ENCODE peak calls at places on chromosomes 5 and 9, in seven cellular contexts. One of them, this sample, is unnamed.

GRCh38 chr5:169153405-169153804 is 147.5 kb downstream of the SLIT3 start:
- DNase-seq in CD14-positive monocyte: no peak
- DNase-seq in HL-60: no peak
- DNase-seq in sigmoid colon: peak; percentile 79
- DNase-seq in epithelial cell of esophagus: no peak
- DNase-seq in CD8-positive, alpha-beta T cell: no peak
- DNase-seq in body of pancreas: no peak
- DNase-seq in this sample: no peak

GRCh38 chr5:95673076-95673475 is 9.7 kb downstream of the SPATA9 start:
- DNase-seq in sigmoid colon: peak; percentile 66
- DNase-seq in HL-60: no peak
- DNase-seq in CD8-positive, alpha-beta T cell: no peak
- DNase-seq in epithelial cell of esophagus: no peak
- DNase-seq in body of pancreas: no peak
- DNase-seq in CD14-positive monocyte: no peak
- DNase-seq in this sample: no peak

GRCh38 chr9:115127191-115127817 is 9.3 kb upstream of the TNC start:
- DNase-seq in CD14-positive monocyte: no peak
- DNase-seq in epithelial cell of esophagus: peak; percentile 91
- DNase-seq in CD8-positive, alpha-beta T cell: no peak
- DNase-seq in sigmoid colon: no peak
- DNase-seq in HL-60: no peak
- DNase-seq in body of pancreas: no peak
- DNase-seq in this sample: no peak

GRCh38 chr5:115949096-115949495 is 13.2 kb upstream of the LVRN start:
- DNase-seq in CD8-positive, alpha-beta T cell: no peak
- DNase-seq in HL-60: no peak
- DNase-seq in sigmoid colon: no peak
- DNase-seq in body of pancreas: no peak
- DNase-seq in epithelial cell of esophagus: peak; percentile 30
- DNase-seq in CD14-positive monocyte: no peak
- DNase-seq in this sample: no peak

GRCh38 chr5:154329519-154329918 is 116.3 kb upstream of the SAP30L start:
- DNase-seq in epithelial cell of esophagus: no peak
- DNase-seq in HL-60: no peak
- DNase-seq in CD8-positive, alpha-beta T cell: no peak
- DNase-seq in CD14-positive monocyte: no peak
- DNase-seq in body of pancreas: no peak
- DNase-seq in sigmoid colon: no peak
- DNase-seq in this sample: no peak

GRCh38 chr5:40367260-40367659 is 312.5 kb upstream of the PTGER4 start:
- DNase-seq in HL-60: no peak
- DNase-seq in epithelial cell of esophagus: no peak
- DNase-seq in sigmoid colon: no peak
- DNase-seq in CD8-positive, alpha-beta T cell: no peak
- DNase-seq in body of pancreas: no peak
- DNase-seq in CD14-positive monocyte: no peak
- DNase-seq in this sample: no peak

GRCh38 chr9:33785914-33786313 is 9.4 kb upstream of the PRSS3 start:
- DNase-seq in epithelial cell of esophagus: no peak
- DNase-seq in CD8-positive, alpha-beta T cell: no peak
- DNase-seq in HL-60: no peak
- DNase-seq in body of pancreas: peak; percentile 65
- DNase-seq in CD14-positive monocyte: no peak
- DNase-seq in sigmoid colon: no peak
- DNase-seq in this sample: no peak

GRCh38 chr9:17081351-17081750 is 53.5 kb upstream of the CNTLN start:
- DNase-seq in CD14-positive monocyte: no peak
- DNase-seq in HL-60: no peak
- DNase-seq in body of pancreas: no peak
- DNase-seq in sigmoid colon: no peak
- DNase-seq in epithelial cell of esophagus: no peak
- DNase-seq in CD8-positive, alpha-beta T cell: no peak
- DNase-seq in this sample: no peak

GRCh38 chr9:21668504-21668903 is 133.9 kb upstream of the MTAP start:
- DNase-seq in HL-60: no peak
- DNase-seq in CD8-positive, alpha-beta T cell: no peak
- DNase-seq in sigmoid colon: no peak
- DNase-seq in body of pancreas: no peak
- DNase-seq in epithelial cell of esophagus: no peak
- DNase-seq in CD14-positive monocyte: no peak
- DNase-seq in this sample: no peak

GRCh38 chr5:172469697-172470096 is 15.4 kb upstream of the SH3PXD2B start:
- DNase-seq in sigmoid colon: peak; percentile 58
- DNase-seq in CD14-positive monocyte: no peak
- DNase-seq in epithelial cell of esophagus: no peak
- DNase-seq in CD8-positive, alpha-beta T cell: no peak
- DNase-seq in HL-60: no peak
- DNase-seq in body of pancreas: no peak
- DNase-seq in this sample: no peak

GRCh38 chr5:119400248-119400647 is 44.4 kb downstream of the TNFAIP8 start:
- DNase-seq in sigmoid colon: no peak
- DNase-seq in epithelial cell of esophagus: peak; percentile 82
- DNase-seq in body of pancreas: no peak
- DNase-seq in CD8-positive, alpha-beta T cell: no peak
- DNase-seq in HL-60: no peak
- DNase-seq in CD14-positive monocyte: no peak
- DNase-seq in this sample: no peak

GRCh38 chr5:116766470-116766947 is 191.9 kb upstream of the SEMA6A start:
- DNase-seq in body of pancreas: no peak
- DNase-seq in epithelial cell of esophagus: peak; percentile 95
- DNase-seq in HL-60: peak; percentile 1
- DNase-seq in CD8-positive, alpha-beta T cell: no peak
- DNase-seq in sigmoid colon: peak; percentile 77
- DNase-seq in CD14-positive monocyte: no peak
- DNase-seq in this sample: peak; percentile 57

GRCh38 chr9:4741365-4742031 is 496 bp upstream of the AK3 start:
- DNase-seq in CD14-positive monocyte: no peak
- DNase-seq in HL-60: peak; percentile 14
- DNase-seq in epithelial cell of esophagus: peak; percentile 41
- DNase-seq in sigmoid colon: peak; percentile 74
- DNase-seq in CD8-positive, alpha-beta T cell: no peak
- DNase-seq in body of pancreas: peak; percentile 56
- DNase-seq in this sample: no peak

GRCh38 chr5:147552897-147553296 is 43.0 kb upstream of the DPYSL3 start:
- DNase-seq in HL-60: no peak
- DNase-seq in epithelial cell of esophagus: no peak
- DNase-seq in CD14-positive monocyte: no peak
- DNase-seq in CD8-positive, alpha-beta T cell: no peak
- DNase-seq in body of pancreas: no peak
- DNase-seq in sigmoid colon: no peak
- DNase-seq in this sample: no peak

GRCh38 chr9:2493106-2493505 is 128.5 kb upstream of the VLDLR start:
- DNase-seq in CD14-positive monocyte: no peak
- DNase-seq in epithelial cell of esophagus: no peak
- DNase-seq in sigmoid colon: peak; percentile 64
- DNase-seq in CD8-positive, alpha-beta T cell: no peak
- DNase-seq in HL-60: peak; percentile 75
- DNase-seq in body of pancreas: no peak
- DNase-seq in this sample: no peak

GRCh38 chr9:2486988-2487387 is 134.6 kb upstream of the VLDLR start:
- DNase-seq in CD8-positive, alpha-beta T cell: no peak
- DNase-seq in sigmoid colon: no peak
- DNase-seq in epithelial cell of esophagus: no peak
- DNase-seq in body of pancreas: no peak
- DNase-seq in HL-60: no peak
- DNase-seq in CD14-positive monocyte: no peak
- DNase-seq in this sample: no peak

GRCh38 chr9:2492161-2492560 is 129.4 kb upstream of the VLDLR start:
- DNase-seq in sigmoid colon: no peak
- DNase-seq in epithelial cell of esophagus: no peak
- DNase-seq in HL-60: no peak
- DNase-seq in CD14-positive monocyte: no peak
- DNase-seq in body of pancreas: no peak
- DNase-seq in CD8-positive, alpha-beta T cell: no peak
- DNase-seq in this sample: no peak

GRCh38 chr9:2493578-2493977 is 128.0 kb upstream of the VLDLR start:
- DNase-seq in CD8-positive, alpha-beta T cell: no peak
- DNase-seq in CD14-positive monocyte: no peak
- DNase-seq in HL-60: no peak
- DNase-seq in body of pancreas: no peak
- DNase-seq in sigmoid colon: no peak
- DNase-seq in epithelial cell of esophagus: no peak
- DNase-seq in this sample: no peak

GRCh38 chr9:2489838-2490314 is 131.7 kb upstream of the VLDLR start:
- DNase-seq in epithelial cell of esophagus: no peak
- DNase-seq in HL-60: no peak
- DNase-seq in CD14-positive monocyte: no peak
- DNase-seq in body of pancreas: no peak
- DNase-seq in CD8-positive, alpha-beta T cell: no peak
- DNase-seq in sigmoid colon: no peak
- DNase-seq in this sample: peak; percentile 15
- TF ChIP-seq CTCF in epithelial cell of esophagus: no peak
- TF ChIP-seq CTCF in HL-60: no peak
- TF ChIP-seq CTCF in CD14-positive monocyte: no peak
- TF ChIP-seq CTCF in body of pancreas: no peak
- TF ChIP-seq CTCF in CD8-positive, alpha-beta T cell: no peak
- TF ChIP-seq CTCF in sigmoid colon: no peak
- TF ChIP-seq CTCF in this sample: no peak

GRCh38 chr9:19229725-19230355 is 653 bp upstream of the DENND4C start:
- DNase-seq in CD8-positive, alpha-beta T cell: no peak
- DNase-seq in body of pancreas: no peak
- DNase-seq in HL-60: peak; percentile 45
- DNase-seq in epithelial cell of esophagus: peak; percentile 55
- DNase-seq in sigmoid colon: peak; percentile 83
- DNase-seq in CD14-positive monocyte: peak; percentile 50
- DNase-seq in this sample: no peak

GRCh38 chr9:19232117-19232829 is 1.8 kb downstream of the DENND4C start:
- DNase-seq in HL-60: no peak
- DNase-seq in epithelial cell of esophagus: peak; percentile 22
- DNase-seq in CD14-positive monocyte: no peak
- DNase-seq in body of pancreas: no peak
- DNase-seq in CD8-positive, alpha-beta T cell: no peak
- DNase-seq in sigmoid colon: no peak
- DNase-seq in this sample: no peak

GRCh38 chr9:19231126-19232035 is 888 bp downstream of the DENND4C start:
- DNase-seq in CD14-positive monocyte: no peak
- DNase-seq in body of pancreas: no peak
- DNase-seq in CD8-positive, alpha-beta T cell: peak; percentile 1
- DNase-seq in HL-60: peak; percentile 1
- DNase-seq in epithelial cell of esophagus: peak; percentile 26
- DNase-seq in sigmoid colon: peak; percentile 69
- DNase-seq in this sample: no peak

GRCh38 chr9:19232830-19233194 is 2.3 kb downstream of the DENND4C start:
- DNase-seq in epithelial cell of esophagus: no peak
- DNase-seq in CD8-positive, alpha-beta T cell: no peak
- DNase-seq in sigmoid colon: no peak
- DNase-seq in body of pancreas: no peak
- DNase-seq in HL-60: no peak
- DNase-seq in CD14-positive monocyte: no peak
- DNase-seq in this sample: peak; percentile 36

GRCh38 chr9:19230356-19231125 is at the start of gene DENND4C:
- DNase-seq in HL-60: peak; percentile 67
- DNase-seq in sigmoid colon: peak; percentile 90
- DNase-seq in CD8-positive, alpha-beta T cell: peak; percentile 57
- DNase-seq in body of pancreas: peak; percentile 85
- DNase-seq in CD14-positive monocyte: peak; percentile 69
- DNase-seq in epithelial cell of esophagus: peak; percentile 91
- DNase-seq in this sample: peak; percentile 90
- TF ChIP-seq CTCF in HL-60: no peak
- TF ChIP-seq CTCF in sigmoid colon: no peak
- TF ChIP-seq CTCF in CD8-positive, alpha-beta T cell: no peak
- TF ChIP-seq CTCF in body of pancreas: no peak
- TF ChIP-seq CTCF in CD14-positive monocyte: no peak
- TF ChIP-seq CTCF in epithelial cell of esophagus: no peak
- TF ChIP-seq CTCF in this sample: no peak

DNA sequence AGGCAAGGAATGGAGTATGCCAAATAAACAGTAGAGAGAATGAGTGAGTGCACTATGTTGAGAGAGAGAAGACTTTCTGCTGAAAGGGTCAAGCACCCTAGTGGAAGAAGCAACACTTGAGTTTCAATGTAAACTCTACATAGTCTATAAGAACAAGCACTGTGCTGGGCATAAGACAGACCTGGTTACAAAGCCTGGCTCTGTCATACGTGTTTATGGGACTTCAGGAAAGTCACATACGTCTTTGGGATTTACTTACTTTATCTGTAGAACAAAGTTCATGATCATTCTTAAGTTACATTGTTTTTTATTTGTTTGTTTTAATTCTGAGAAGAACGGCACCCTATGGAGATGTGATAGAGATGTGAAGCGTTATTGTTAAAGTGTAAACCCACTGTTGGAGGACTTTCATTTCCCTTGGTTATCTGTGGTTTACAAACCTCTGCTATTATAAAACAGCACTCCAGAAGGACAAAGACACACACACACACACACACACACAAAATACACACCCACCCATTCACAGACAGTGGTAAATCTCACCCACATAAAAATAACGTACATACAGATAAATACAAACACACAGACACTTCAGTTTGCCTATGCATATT is 70.7 kb upstream of the TRIM32 start:
- DNase-seq in CD14-positive monocyte: no peak
- DNase-seq in sigmoid colon: no peak
- DNase-seq in body of pancreas: no peak
- DNase-seq in epithelial cell of esophagus: no peak
- DNase-seq in CD8-positive, alpha-beta T cell: no peak
- DNase-seq in HL-60: no peak
- DNase-seq in this sample: no peak
- TF ChIP-seq CTCF in CD14-positive monocyte: no peak
- TF ChIP-seq CTCF in sigmoid colon: no peak
- TF ChIP-seq CTCF in body of pancreas: no peak
- TF ChIP-seq CTCF in epithelial cell of esophagus: no peak
- TF ChIP-seq CTCF in CD8-positive, alpha-beta T cell: no peak
- TF ChIP-seq CTCF in HL-60: no peak
- TF ChIP-seq CTCF in this sample: no peak

GRCh38 chr5:141236516-141237313 is 8.5 kb upstream of the PCDHB15 start:
- DNase-seq in epithelial cell of esophagus: no peak
- DNase-seq in CD14-positive monocyte: no peak
- DNase-seq in sigmoid colon: no peak
- DNase-seq in CD8-positive, alpha-beta T cell: no peak
- DNase-seq in HL-60: no peak
- DNase-seq in body of pancreas: no peak
- DNase-seq in this sample: no peak

GRCh38 chr5:141234109-141234508 is 11.0 kb downstream of the PCDHB14 start:
- DNase-seq in sigmoid colon: no peak
- DNase-seq in body of pancreas: peak; percentile 26
- DNase-seq in epithelial cell of esophagus: peak; percentile 2
- DNase-seq in HL-60: no peak
- DNase-seq in CD8-positive, alpha-beta T cell: no peak
- DNase-seq in CD14-positive monocyte: no peak
- DNase-seq in this sample: no peak
- TF ChIP-seq CTCF in sigmoid colon: no peak
- TF ChIP-seq CTCF in body of pancreas: no peak
- TF ChIP-seq CTCF in epithelial cell of esophagus: peak; percentile 3
- TF ChIP-seq CTCF in HL-60: no peak
- TF ChIP-seq CTCF in CD8-positive, alpha-beta T cell: no peak
- TF ChIP-seq CTCF in CD14-positive monocyte: no peak
- TF ChIP-seq CTCF in this sample: peak; percentile 4

GRCh38 chr5:132661231-132662003 is 3.4 kb downstream of the IL13 start:
- DNase-seq in epithelial cell of esophagus: no peak
- DNase-seq in body of pancreas: no peak
- DNase-seq in CD14-positive monocyte: no peak
- DNase-seq in CD8-positive, alpha-beta T cell: no peak
- DNase-seq in HL-60: no peak
- DNase-seq in sigmoid colon: no peak
- DNase-seq in this sample: peak; percentile 75
- TF ChIP-seq CTCF in epithelial cell of esophagus: no peak
- TF ChIP-seq CTCF in body of pancreas: no peak
- TF ChIP-seq CTCF in CD14-positive monocyte: no peak
- TF ChIP-seq CTCF in CD8-positive, alpha-beta T cell: no peak
- TF ChIP-seq CTCF in HL-60: no peak
- TF ChIP-seq CTCF in sigmoid colon: no peak
- TF ChIP-seq CTCF in this sample: peak; percentile 17

This sample was measured in GM13976.